ENCODE peak calls at places on chromosomes 4 and X, in five cellular contexts. B is activated CD8-positive, alpha-beta T cell treated with anti-CD3 and anti-CD28 coated beads for 36 hours; L is fibroblast of the aortic adventitia; U is amygdala; T is EH. D is an unnamed sample.

GRCh38 chrX:69216911-69217310 is 51.7 kb upstream of the PJA1 start:
- DNase-seq in B (no peak), L (no peak), U (no peak), T (peak), D (no peak)

GRCh38 chr4:44446801-44447562 is 1.6 kb downstream of the KCTD8 start:
- DNase-seq in B (no peak), L (no peak), U (no peak), T (no peak), D (no peak)

GRCh38 chr4:140581078-140581477 is 12.3 kb upstream of the UCP1 start:
- DNase-seq in B (no peak), L (no peak), U (no peak), T (no peak), D (no peak)

GRCh38 chr4:156805696-156806095 is 165.9 kb downstream of the PDGFC start:
- DNase-seq in B (no peak), L (no peak), U (no peak), T (no peak), D (no peak)

GRCh38 chr4:137705171-137705783 is 173.0 kb upstream of the PCDH18 start:
- DNase-seq in B (no peak), L (peak), U (no peak), T (peak), D (peak)

GRCh38 chr4:117692538-117692937 is 341.7 kb upstream of the NDST3 start:
- DNase-seq in B (no peak), L (no peak), U (no peak), T (no peak), D (no peak)

GRCh38 chr4:8159522-8160232 is 1.1 kb upstream of the ABLIM2 start:
- DNase-seq in B (no peak), L (no peak), U (no peak), T (no peak), D (no peak)

GRCh38 chr4:4333265-4333706 is 43.2 kb downstream of the ZBTB49 start:
- DNase-seq in B (no peak), L (peak), U (no peak), T (peak), D (peak)

GRCh38 chr4:139735381-139736256 is 70.0 kb downstream of the MGST2 start:
- DNase-seq in B (peak), L (peak), U (no peak), T (no peak), D (peak)

GRCh38 chr4:156321203-156321602 is 367.5 kb upstream of the CTSO start:
- DNase-seq in B (no peak), L (peak), U (no peak), T (peak), D (peak)

GRCh38 chr4:75939890-75940691 is 722 bp downstream of the NAAA start:
- DNase-seq in B (peak), L (peak), U (peak), T (peak), D (peak)

GRCh38 chrX:13778916-13779315 is 38.0 kb downstream of the GPM6B start:
- DNase-seq in B (peak), L (peak), U (no peak), T (peak), D (peak)